ENCODE peak calls at places on chromosomes 12 and 14, in five cellular contexts. One of them, this sample, is unnamed.

GRCh38 chr12:50258167-50258551 is 25.2 kb downstream of the LIMA1 start:
- DNase-seq in mesothelial cell of epicardium: no peak
- DNase-seq in EH: peak; percentile 49
- DNase-seq in endothelial cell: no peak
- DNase-seq in AG10803: peak; percentile 59
- DNase-seq in this sample: peak; percentile 76

GRCh38 chr14:94675036-94675435 is 62.8 kb downstream of the SERPINA3 start:
- DNase-seq in mesothelial cell of epicardium: no peak
- DNase-seq in EH: no peak
- DNase-seq in endothelial cell: no peak
- DNase-seq in AG10803: no peak
- DNase-seq in this sample: no peak

GRCh38 chr14:24390696-24391468 is 7.9 kb upstream of the NYNRIN start:
- DNase-seq in mesothelial cell of epicardium: no peak
- DNase-seq in EH: no peak
- DNase-seq in endothelial cell: no peak
- DNase-seq in AG10803: no peak
- DNase-seq in this sample: no peak

GRCh38 chr12:123118397-123118945 is 32.4 kb downstream of the PITPNM2 start:
- DNase-seq in mesothelial cell of epicardium: no peak
- DNase-seq in EH: peak; percentile 86
- DNase-seq in endothelial cell: no peak
- DNase-seq in AG10803: peak; percentile 65
- DNase-seq in this sample: no peak

GRCh38 chr14:104190396-104191000 is 52.1 kb downstream of the KIF26A start:
- DNase-seq in mesothelial cell of epicardium: no peak
- DNase-seq in EH: no peak
- DNase-seq in endothelial cell: no peak
- DNase-seq in AG10803: no peak
- DNase-seq in this sample: no peak

GRCh38 chr14:32384464-32384863 is 55.4 kb downstream of the AKAP6 start:
- DNase-seq in mesothelial cell of epicardium: no peak
- DNase-seq in EH: no peak
- DNase-seq in endothelial cell: no peak
- DNase-seq in AG10803: no peak
- DNase-seq in this sample: no peak

GRCh38 chr12:13198921-13199320 is 2.4 kb downstream of the EMP1 start:
- DNase-seq in mesothelial cell of epicardium: no peak
- DNase-seq in EH: peak; percentile 73
- DNase-seq in endothelial cell: no peak
- DNase-seq in AG10803: peak; percentile 72
- DNase-seq in this sample: no peak

GRCh38 chr12:9211687-9212086 is 3.5 kb upstream of the PZP start:
- DNase-seq in mesothelial cell of epicardium: no peak
- DNase-seq in EH: no peak
- DNase-seq in endothelial cell: no peak
- DNase-seq in AG10803: no peak
- DNase-seq in this sample: no peak

GRCh38 chr14:104306450-104307040 is 168.2 kb downstream of the KIF26A start:
- DNase-seq in mesothelial cell of epicardium: no peak
- DNase-seq in EH: no peak
- DNase-seq in endothelial cell: no peak
- DNase-seq in AG10803: no peak
- DNase-seq in this sample: no peak

GRCh38 chr12:103677341-103677740 is 90.3 kb downstream of the STAB2 start:
- DNase-seq in mesothelial cell of epicardium: no peak
- DNase-seq in EH: no peak
- DNase-seq in endothelial cell: peak; percentile 28
- DNase-seq in AG10803: no peak
- DNase-seq in this sample: no peak

GRCh38 chr12:85310456-85311076 is 30.5 kb downstream of the ALX1 start:
- DNase-seq in mesothelial cell of epicardium: no peak
- DNase-seq in EH: peak; percentile 4
- DNase-seq in endothelial cell: no peak
- DNase-seq in AG10803: peak; percentile 13
- DNase-seq in this sample: no peak

GRCh38 chr12:45655186-45655585 is 74.3 kb upstream of the ARID2 start:
- DNase-seq in mesothelial cell of epicardium: no peak
- DNase-seq in EH: peak; percentile 19
- DNase-seq in endothelial cell: no peak
- DNase-seq in AG10803: no peak
- DNase-seq in this sample: no peak

GRCh38 chr12:111580737-111581136 is 18.4 kb downstream of the ATXN2 start:
- DNase-seq in mesothelial cell of epicardium: no peak
- DNase-seq in EH: no peak
- DNase-seq in endothelial cell: no peak
- DNase-seq in AG10803: no peak
- DNase-seq in this sample: no peak

GRCh38 chr12:4217091-4217490 is 56.5 kb upstream of the CCND2 start:
- DNase-seq in mesothelial cell of epicardium: no peak
- DNase-seq in EH: no peak
- DNase-seq in endothelial cell: no peak
- DNase-seq in AG10803: no peak
- DNase-seq in this sample: no peak